ENCODE peak calls at places on chromosomes 2 and 18, in seven cellular contexts. C is iris pigment epithelial cell; O is activated CD8-positive, alpha-beta memory T cell treated with anti-CD3 and anti-CD28 coated beads, Interleukin-2, amount 50 U/mL, for 48 hours; T is Calu3; P is cerebellum; L is SK-N-DZ; S is dorsolateral prefrontal cortex. N is an unnamed sample.

GRCh38 chr2:159118859-159119510 is 150.5 kb downstream of the TANC1 start:
- DNase-seq in T (no peak), L (no peak), C (no peak), O (no peak), P (no peak), S (no peak), N (no peak)

GRCh38 chr2:74864728-74865722 is 31.1 kb downstream of the HK2 start:
- DNase-seq in O (no peak), C (no peak), L (no peak), T (peak; percentile 48), S (no peak), P (no peak), N (peak; percentile 70)

GRCh38 chr2:108960006-108960405 is 29.0 kb downstream of the EDAR start:
- DNase-seq in T (no peak), L (no peak), S (no peak), P (no peak), C (peak; percentile 6), O (no peak), N (no peak)

GRCh38 chr2:10316860-10317259 is 14.2 kb downstream of the HPCAL1 start:
- DNase-seq in T (no peak), C (no peak), O (no peak), L (no peak), S (no peak), P (no peak), N (no peak)

GRCh38 chr2:166934817-166935216 is 46.5 kb downstream of the XIRP2 start:
- DNase-seq in T (no peak), L (no peak), O (no peak), S (no peak), C (no peak), P (no peak), N (no peak)

GRCh38 chr18:44882163-44882881 is 201.6 kb downstream of the SETBP1 start:
- DNase-seq in O (no peak), P (no peak), L (no peak), C (no peak), S (no peak), T (no peak), N (no peak)

GRCh38 chr2:240207661-240208060 is 67.2 kb upstream of the OTOS start:
- DNase-seq in T (no peak), C (no peak), L (no peak), O (no peak), P (no peak), S (peak; percentile 19), N (no peak)

GRCh38 chr2:199471443-199472057 is 13.8 kb upstream of the SATB2 start:
- DNase-seq in C (peak; percentile 31), T (peak; percentile 51), O (peak; percentile 78), P (peak; percentile 36), L (peak; percentile 82), S (peak; percentile 75), N (peak; percentile 45)

GRCh38 chr2:222196159-222196558 is 102.6 kb downstream of the PAX3 start:
- DNase-seq in O (no peak), C (no peak), P (no peak), S (no peak), T (no peak), L (no peak), N (no peak)

GRCh38 chr2:42567806-42568429 is 514 bp upstream of the MTA3 start:
- DNase-seq in T (peak; percentile 30), P (peak; percentile 28), S (peak; percentile 36), O (peak; percentile 59), C (peak; percentile 36), L (peak; percentile 71), N (no peak)

GRCh38 chr2:232315049-232315922 is 63.3 kb upstream of the ALPP start:
- DNase-seq in T (no peak), C (peak; percentile 63), P (no peak), O (peak; percentile 78), S (peak; percentile 79), L (no peak), N (peak; percentile 30)

GRCh38 chr18:25675123-25675850 is 323.3 kb upstream of the ZNF521 start:
- DNase-seq in L (no peak), S (no peak), T (no peak), P (no peak), C (no peak), O (no peak), N (no peak)